ENCODE peak calls at places on chromosomes 12 and 14, in ten cellular contexts. J, G, I, T, Q, X, O, U, C and R are unnamed samples.

GRCh38 chr12:118307069-118307954 is 65.4 kb downstream of the TAOK3 start:
- DNase-seq in J (peak), G (no peak), I (no peak), T (peak), Q (no peak), X (peak), O (no peak), U (no peak), C (no peak), R (peak)

GRCh38 chr14:102949801-102950451 is 27.5 kb downstream of the AMN start:
- DNase-seq in J (no peak), G (no peak), I (peak), T (no peak), Q (no peak), X (peak), O (no peak), U (peak), C (no peak), R (no peak)

GRCh38 chr14:36319899-36320209 is 583 bp downstream of the MBIP start:
- DNase-seq in J (no peak), G (no peak), I (no peak), T (no peak), Q (no peak), X (no peak), O (no peak), U (no peak), C (no peak), R (no peak)

GRCh38 chr14:101456246-101457159 is 104.8 kb upstream of the DIO3 start:
- DNase-seq in J (no peak), G (no peak), I (no peak), T (no peak), Q (no peak), X (no peak), O (no peak), U (no peak), C (no peak), R (no peak)

GRCh38 chr12:75954076-75954475 is 77.5 kb downstream of the PHLDA1 start:
- DNase-seq in J (no peak), G (no peak), I (no peak), T (peak), Q (no peak), X (peak), O (no peak), U (no peak), C (no peak), R (peak)

GRCh38 chr12:42742691-42743090 is 153.1 kb upstream of the PRICKLE1 start:
- DNase-seq in J (no peak), G (no peak), I (no peak), T (no peak), Q (no peak), X (no peak), O (no peak), U (no peak), C (no peak), R (no peak)

GRCh38 chr12:59580050-59580449 is 15.8 kb upstream of the SLC16A7 start:
- DNase-seq in J (no peak), G (no peak), I (no peak), T (no peak), Q (no peak), X (no peak), O (no peak), U (no peak), C (no peak), R (no peak)

GRCh38 chr12:29960113-29960512 is 176.4 kb upstream of the TMTC1 start:
- DNase-seq in J (no peak), G (no peak), I (no peak), T (no peak), Q (no peak), X (no peak), O (no peak), U (no peak), C (no peak), R (no peak)

GRCh38 chr14:91858536-91859275 is 8.6 kb downstream of the TC2N start:
- DNase-seq in J (peak), G (no peak), I (no peak), T (no peak), Q (no peak), X (peak), O (no peak), U (no peak), C (no peak), R (peak)

GRCh38 chr12:69916541-69917270 is 91.7 kb downstream of the MYRFL start:
- DNase-seq in J (no peak), G (no peak), I (no peak), T (no peak), Q (no peak), X (no peak), O (no peak), U (no peak), C (no peak), R (no peak)

GRCh38 chr14:79084861-79085260 is 914.7 kb downstream of the NRXN3 start:
- DNase-seq in J (no peak), G (no peak), I (no peak), T (no peak), Q (no peak), X (no peak), O (no peak), U (no peak), C (no peak), R (no peak)
- TF ChIP-seq CTCF in J (no peak), G (no peak), I (no peak), T (no peak), Q (no peak), X (no peak), O (no peak), U (no peak), C (no peak), R (no peak)

GRCh38 chr12:109764123-109764522 is 50.5 kb downstream of the FAM222A start:
- DNase-seq in J (no peak), G (no peak), I (no peak), T (no peak), Q (no peak), X (no peak), O (no peak), U (no peak), C (no peak), R (no peak)
- TF ChIP-seq CTCF in J (no peak), G (no peak), I (no peak), T (no peak), Q (no peak), X (no peak), O (no peak), U (no peak), C (no peak), R (no peak)

GRCh38 chr14:61461808-61462275 is 140.5 kb downstream of the PRKCH start:
- DNase-seq in J (peak), G (no peak), I (no peak), T (peak), Q (no peak), X (peak), O (no peak), U (no peak), C (no peak), R (no peak)
- TF ChIP-seq CTCF in J (peak), G (peak), I (peak), T (peak), Q (peak), X (peak), O (peak), U (peak), C (peak), R (peak)

DNA sequence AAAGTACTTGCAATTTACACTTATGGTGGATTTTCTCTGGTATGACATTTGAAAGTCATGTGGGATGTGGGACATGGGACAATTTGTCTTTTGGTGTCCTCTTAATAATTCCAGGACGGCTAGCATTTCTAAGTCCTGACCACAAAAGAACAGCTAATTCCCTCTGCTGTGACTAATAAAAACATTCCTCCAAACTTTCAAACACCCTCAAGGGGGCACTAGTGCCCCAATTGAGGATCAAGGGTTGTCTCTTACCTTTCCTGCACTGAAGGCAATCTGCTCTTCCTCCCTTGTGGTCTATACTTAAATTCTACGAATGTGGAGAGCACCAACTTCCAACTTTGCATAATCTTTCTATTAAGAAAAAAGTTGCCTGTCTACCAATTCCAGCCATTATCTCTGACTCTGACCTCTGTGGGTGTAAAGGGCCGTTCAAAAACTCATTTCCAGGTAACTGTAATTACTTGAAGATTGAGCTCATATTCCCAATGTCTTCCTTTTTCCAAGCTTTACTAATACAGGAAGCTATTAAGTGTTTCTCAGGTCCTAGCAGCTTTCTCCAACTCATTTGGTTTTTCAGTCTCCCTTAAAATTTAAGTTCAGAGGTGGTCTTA is 210.2 kb downstream of the PTPRO start:
- DNase-seq in J (peak), G (no peak), I (no peak), T (peak), Q (no peak), X (peak), O (no peak), U (no peak), C (peak), R (peak)
- TF ChIP-seq CTCF in J (peak), G (peak), I (peak), T (peak), Q (peak), X (peak), O (peak), U (peak), C (peak), R (peak)

DNA sequence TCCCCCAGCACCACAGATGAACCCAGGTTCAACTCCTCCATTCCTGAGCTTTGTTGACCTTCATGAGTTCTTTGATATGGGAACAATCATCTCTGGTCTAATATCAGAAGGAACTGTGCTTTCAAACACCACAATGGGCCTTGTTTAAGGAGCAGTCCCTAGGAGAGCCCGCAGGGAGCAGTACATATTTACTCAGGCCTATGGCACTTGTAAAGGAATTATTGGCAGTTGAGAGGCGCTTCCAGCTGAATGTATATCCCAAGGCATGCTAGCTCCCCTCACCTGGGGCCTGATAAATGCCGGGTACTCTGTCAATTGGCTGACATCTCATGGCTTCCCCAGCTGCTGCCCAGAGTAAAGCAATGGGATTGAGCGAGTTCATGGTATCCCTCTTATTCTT is 76.2 kb downstream of the ZFP36L1 start:
- DNase-seq in J (no peak), G (no peak), I (no peak), T (no peak), Q (no peak), X (no peak), O (no peak), U (no peak), C (peak), R (no peak)
- TF ChIP-seq CTCF in J (no peak), G (no peak), I (peak), T (no peak), Q (no peak), X (no peak), O (no peak), U (no peak), C (peak), R (no peak)